ENCODE peak calls at places on chromosome 16, in five cellular contexts. O is A172; T is KBM-7; X is stimulated activated CD4-positive, alpha-beta T cell treated with anti-CD3 and anti-CD28 coated beads, Interleukin-1b, Interleukin-23, amount 100 ng/mL, for 1 hour; G is COR-L47. I is an unnamed sample.

GRCh38 chr16:85998868-85999729 is 100.1 kb downstream of the IRF8 start:
- DNase-seq in O (peak), T (no peak), X (no peak), G (no peak), I (no peak)

GRCh38 chr16:6484121-6484520 is 848.5 kb upstream of the RBFOX1 start:
- DNase-seq in O (no peak), T (no peak), X (no peak), G (no peak), I (no peak)

GRCh38 chr16:80971814-80972213 is 34.9 kb downstream of the CMC2 start:
- DNase-seq in O (no peak), T (no peak), X (no peak), G (no peak), I (no peak)

GRCh38 chr16:66081967-66082366 is 284.5 kb upstream of the CDH5 start:
- DNase-seq in O (peak), T (no peak), X (no peak), G (no peak), I (no peak)

GRCh38 chr16:23682181-23682580 is 3.5 kb downstream of the PLK1 start:
- DNase-seq in O (no peak), T (no peak), X (no peak), G (no peak), I (no peak)

GRCh38 chr16:21302454-21302853 is 24.4 kb upstream of the CRYM start:
- DNase-seq in O (peak), T (no peak), X (no peak), G (no peak), I (no peak)

GRCh38 chr16:79599256-79599836 is 1.2 kb downstream of the MAF start:
- DNase-seq in O (no peak), T (no peak), X (no peak), G (no peak), I (no peak)

GRCh38 chr16:57297856-57298255 is 13.4 kb upstream of the PLLP start:
- DNase-seq in O (no peak), T (peak), X (no peak), G (no peak), I (peak)

GRCh38 chr16:79767597-79768280 is 167.2 kb upstream of the MAF start:
- DNase-seq in O (no peak), T (no peak), X (no peak), G (no peak), I (peak)

GRCh38 chr16:86520317-86521210 is 10.2 kb downstream of the FOXF1 start:
- DNase-seq in O (no peak), T (no peak), X (no peak), G (no peak), I (peak)

GRCh38 chr16:4529085-4530060 is 9.2 kb downstream of the CDIP1 start:
- DNase-seq in O (peak), T (peak), X (no peak), G (no peak), I (no peak)

GRCh38 chr16:85086347-85087291 is 25.7 kb downstream of the CIBAR2 start:
- DNase-seq in O (peak), T (peak), X (peak), G (peak), I (peak)

GRCh38 chr16:76854234-76854633 is 336.8 kb upstream of the MON1B start:
- DNase-seq in O (no peak), T (peak), X (no peak), G (peak), I (peak)

GRCh38 chr16:71348262-71349085 is 10.0 kb upstream of the CALB2 start:
- DNase-seq in O (no peak), T (no peak), X (no peak), G (no peak), I (no peak)

GRCh38 chr16:61611847-61612491 is 424.3 kb downstream of the CDH8 start:
- DNase-seq in O (no peak), T (no peak), X (no peak), G (no peak), I (no peak)

GRCh38 chr16:49150341-49150740 is 131.3 kb downstream of the CBLN1 start:
- DNase-seq in O (no peak), T (no peak), X (no peak), G (no peak), I (no peak)

GRCh38 chr16:4385066-4385788 is 13.6 kb downstream of the VASN start:
- DNase-seq in O (no peak), T (no peak), X (no peak), G (no peak), I (no peak)

GRCh38 chr16:7160093-7160492 is 172.6 kb upstream of the RBFOX1 start:
- DNase-seq in O (no peak), T (no peak), X (no peak), G (no peak), I (no peak)

GRCh38 chr16:48659940-48660339 is 50.0 kb upstream of the N4BP1 start:
- DNase-seq in O (no peak), T (no peak), X (no peak), G (no peak), I (no peak)

GRCh38 chr16:88593489-88593888 is 23.3 kb downstream of the ZC3H18 start:
- DNase-seq in O (no peak), T (no peak), X (no peak), G (no peak), I (no peak)

GRCh38 chr16:12141556-12141955 is 165.0 kb downstream of the SNX29 start:
- DNase-seq in O (peak), T (no peak), X (no peak), G (no peak), I (no peak)